ENCODE peak calls at places on chromosomes 11 and 22, in six cellular contexts. P, X, H, I, S and Z are unnamed samples.
A peak's percentile ranks its signal among the peaks of the same experiment; 100 is the strongest.

GRCh38 chr11:48005133-48005532 is 24.8 kb downstream of the PTPRJ start:
- DNase-seq in H (peak; percentile 67), S (no peak), I (no peak), X (no peak), P (no peak), Z (no peak)

GRCh38 chr22:45332001-45332400 is 22.3 kb downstream of the FAM118A start:
- DNase-seq in S (no peak), I (no peak), H (no peak), X (no peak), P (no peak), Z (no peak)

GRCh38 chr11:57530215-57530595 is 349 bp downstream of the TIMM10 start:
- DNase-seq in I (no peak), H (no peak), P (no peak), S (no peak), X (no peak), Z (peak; percentile 17)

GRCh38 chr22:31753005-31753633 is 700 bp upstream of the DEPDC5 start:
- DNase-seq in I (peak; percentile 70), X (peak; percentile 39), H (peak; percentile 40), S (no peak), P (peak; percentile 85), Z (peak; percentile 87)

GRCh38 chr22:40118979-40119378 is 58.7 kb upstream of the TNRC6B start:
- DNase-seq in S (no peak), I (no peak), P (no peak), H (no peak), X (no peak), Z (no peak)

GRCh38 chr11:77020751-77021150 is 13.4 kb upstream of the B3GNT6 start:
- DNase-seq in X (no peak), S (no peak), I (no peak), P (no peak), H (no peak), Z (no peak)

GRCh38 chr22:35892192-35892591 is 136.4 kb downstream of the RBFOX2 start:
- DNase-seq in I (no peak), X (no peak), P (no peak), H (peak; percentile 81), S (no peak), Z (no peak)

GRCh38 chr11:74257934-74258553 is 53.4 kb downstream of the P4HA3 start:
- DNase-seq in H (peak; percentile 74), I (peak; percentile 88), S (no peak), P (no peak), X (peak; percentile 41), Z (no peak)

GRCh38 chr11:102267602-102268001 is 49.7 kb upstream of the BIRC3 start:
- DNase-seq in P (no peak), S (no peak), H (peak; percentile 49), X (no peak), I (no peak), Z (no peak)

GRCh38 chr22:50620861-50621490 is 7.0 kb downstream of the ARSA start:
- DNase-seq in I (no peak), H (no peak), P (no peak), X (no peak), S (peak; percentile 54), Z (no peak)

GRCh38 chr22:26563022-26563421 is 26.9 kb downstream of the TPST2 start:
- DNase-seq in I (no peak), P (no peak), X (no peak), S (no peak), H (no peak), Z (no peak)

GRCh38 chr11:121928597-121929580 is 187.1 kb downstream of the BLID start:
- DNase-seq in S (no peak), P (no peak), X (no peak), I (no peak), H (peak; percentile 7), Z (no peak)

GRCh38 chr11:119263352-119263940 is 53.5 kb downstream of the MCAM start:
- DNase-seq in I (no peak), S (no peak), X (no peak), H (peak; percentile 20), P (no peak), Z (no peak)

GRCh38 chr11:79062814-79063762 is 377.7 kb downstream of the TENM4 start:
- DNase-seq in H (peak; percentile 61), X (no peak), P (peak; percentile 63), S (no peak), I (no peak), Z (peak; percentile 42)

GRCh38 chr11:74069146-74070046 is 60.5 kb upstream of the UCP3 start:
- DNase-seq in P (peak; percentile 76), X (no peak), S (no peak), I (no peak), H (no peak), Z (no peak)

GRCh38 chr11:85627332-85627997 is at the start of gene DLG2:
- DNase-seq in I (no peak), H (peak; percentile 41), P (peak; percentile 39), X (no peak), S (no peak), Z (no peak)

GRCh38 chr11:17256512-17256911 is 20.0 kb upstream of the NUCB2 start:
- DNase-seq in S (no peak), I (no peak), X (no peak), P (no peak), H (peak; percentile 98), Z (no peak)

GRCh38 chr11:13923182-13923581 is 39.3 kb upstream of the SPON1 start:
- DNase-seq in S (no peak), P (no peak), H (no peak), I (no peak), X (no peak), Z (no peak)

GRCh38 chr11:848988-849824 is 6.6 kb downstream of the TSPAN4 start:
- DNase-seq in I (no peak), P (peak; percentile 88), S (no peak), X (no peak), H (no peak), Z (no peak)

GRCh38 chr11:67289226-67289650 is at the start of gene ANKRD13D:
- DNase-seq in H (no peak), X (no peak), S (no peak), I (peak; percentile 73), P (no peak), Z (no peak)
- H3K4me1 ChIP-seq in H (peaks cover 15% of the 10 kb centered on the region), X (peaks cover 26% of the 10 kb centered on the region), S (peaks cover 69% of the 10 kb centered on the region), I (peaks cover 35% of the 10 kb centered on the region), P (peaks cover 20% of the 10 kb centered on the region), Z (peaks cover 7% of the 10 kb centered on the region)

GRCh38 chr11:93895106-93895862 is 44.9 kb upstream of the VSTM5 start:
- DNase-seq in H (peak; percentile 84), I (no peak), P (peak; percentile 79), X (no peak), S (no peak), Z (peak; percentile 38)
- H3K4me3 ChIP-seq in H (no peak overlapping the region), I (no peak overlapping the region), P (no peak overlapping the region), X (no peak overlapping the region), S (no peak overlapping the region), Z (no peak overlapping the region)

GRCh38 chr22:48569476-48570233 is 1258.0 kb downstream of the BRD1 start:
- DNase-seq in X (no peak), P (no peak), H (no peak), I (no peak), S (no peak), Z (no peak)
- H3K9me3 ChIP-seq in X (peaks cover 5% of the 10 kb centered on the region), P (peaks cover 6% of the 10 kb centered on the region), H (no peaks in the 10 kb centered on the region), I (no peaks in the 10 kb centered on the region), S (peaks cover 6% of the 10 kb centered on the region), Z (peaks cover 3% of the 10 kb centered on the region)

DNA sequence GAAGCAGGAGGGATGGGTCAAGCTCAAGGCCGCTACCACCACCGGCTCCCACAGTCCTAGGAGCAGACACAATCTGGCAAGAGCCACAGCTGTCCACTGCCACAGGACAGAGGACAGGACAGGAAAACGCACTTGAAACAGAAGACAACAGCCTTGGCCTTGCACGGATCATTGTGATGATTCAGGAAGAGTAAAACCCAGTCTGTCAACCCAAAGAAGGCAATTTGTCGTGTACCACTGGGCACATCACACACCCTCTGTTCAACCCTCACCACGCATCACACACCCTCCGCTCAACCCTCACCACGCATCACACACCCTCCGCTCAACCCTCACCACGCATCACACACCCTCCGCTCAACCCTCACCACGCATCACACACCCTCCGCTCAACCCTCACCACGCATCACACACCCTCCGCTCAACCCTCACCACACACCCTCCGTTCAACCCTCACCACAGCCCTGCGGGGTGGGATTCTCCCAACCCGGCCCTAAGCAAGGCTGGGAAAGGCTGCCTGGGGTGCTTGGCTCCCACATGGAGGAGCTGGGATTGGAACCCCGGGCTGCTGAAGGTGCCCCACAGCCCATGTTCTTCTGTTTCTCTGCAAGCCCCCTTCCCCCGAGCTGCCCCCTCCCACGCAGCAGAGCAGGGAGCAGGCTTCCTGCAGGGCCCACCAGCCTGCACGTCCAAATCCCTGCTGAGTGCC is 11.3 kb upstream of the CDC42BPG start:
- DNase-seq in H (no peak), I (no peak), X (no peak), P (no peak), S (no peak), Z (no peak)
- H3K4me1 ChIP-seq in H (no peaks in the 10 kb centered on the region), I (peaks cover 53% of the 10 kb centered on the region), X (peaks cover 96% of the 10 kb centered on the region), P (peaks cover 39% of the 10 kb centered on the region), S (peaks cover 96% of the 10 kb centered on the region), Z (no peaks in the 10 kb centered on the region)

GRCh38 chr11:9461068-9461759 is 402 bp downstream of the ZNF143 start:
- DNase-seq in H (peak; percentile 96), X (peak; percentile 92), P (peak; percentile 90), S (peak; percentile 74), I (peak; percentile 96), Z (peak; percentile 92)
- H3K4me3 ChIP-seq in H (peak overlapping the region; percentile 78), X (peak overlapping the region; percentile 79), P (peak overlapping the region; percentile 54), S (peak overlapping the region; percentile 73), I (peak overlapping the region; percentile 65), Z (peak overlapping the region; percentile 61)